ENCODE peak calls at places on chromosomes 13 and 19, in five cellular contexts. D is stimulated activated CD4-positive, alpha-beta T cell treated with anti-CD3 and anti-CD28 coated beads, Interleukin-4, amount 100 ng/mL, for 48 hours; T is memory B cell; U is NCI-H524; E is psoas muscle. K is an unnamed sample.

GRCh38 chr19:8174706-8175105 is 25.3 kb upstream of the FBN3 start:
- DNase-seq in D (no peak), T (no peak), U (no peak), E (no peak), K (no peak)

GRCh38 chr13:101880581-101880980 is 428.1 kb downstream of the ITGBL1 start:
- DNase-seq in D (no peak), T (no peak), U (no peak), E (no peak), K (no peak)

GRCh38 chr13:79898996-79899395 is 418.0 kb downstream of the NDFIP2 start:
- DNase-seq in D (no peak), T (no peak), U (no peak), E (no peak), K (no peak)

GRCh38 chr13:97266328-97266727 is 44.2 kb downstream of the MBNL2 start:
- DNase-seq in D (no peak), T (no peak), U (peak; percentile 86), E (no peak), K (no peak)

GRCh38 chr13:109204252-109204651 is 574.8 kb downstream of the MYO16 start:
- DNase-seq in D (no peak), T (no peak), U (no peak), E (no peak), K (peak; percentile 27)

GRCh38 chr13:35979378-35979911 is 151.7 kb downstream of the DCLK1 start:
- DNase-seq in D (no peak), T (no peak), U (no peak), E (peak; percentile 79), K (no peak)

GRCh38 chr13:24894972-24895300 is 131.0 kb downstream of the RNF17 start:
- DNase-seq in D (no peak), T (no peak), U (no peak), E (no peak), K (no peak)

GRCh38 chr13:69683921-69684663 is 423.5 kb upstream of the ATXN8OS start:
- DNase-seq in D (no peak), T (no peak), U (no peak), E (no peak), K (no peak)

GRCh38 chr13:52128714-52129700 is at the start of gene NEK5:
- DNase-seq in D (peak; percentile 45), T (peak; percentile 31), U (peak; percentile 65), E (peak; percentile 59), K (peak; percentile 0)

GRCh38 chr13:93562676-93563075 is 336.1 kb downstream of the GPC6 start:
- DNase-seq in D (no peak), T (no peak), U (no peak), E (no peak), K (no peak)

GRCh38 chr13:21014666-21015170 is 46.7 kb downstream of the LATS2 start:
- DNase-seq in D (no peak), T (no peak), U (no peak), E (peak; percentile 68), K (no peak)

GRCh38 chr19:41456342-41456918 is 13.5 kb downstream of the ERICH4 start:
- DNase-seq in D (no peak), T (no peak), U (no peak), E (no peak), K (no peak)

GRCh38 chr13:113116871-113117271 is 5.7 kb upstream of the F10 start:
- DNase-seq in D (no peak), T (no peak), U (no peak), E (no peak), K (no peak)

GRCh38 chr13:79398915-79399314 is 7.1 kb downstream of the RBM26 start:
- DNase-seq in D (no peak), T (no peak), U (no peak), E (no peak), K (no peak)

GRCh38 chr19:11767633-11768133 is 883 bp downstream of the ZNF441 start:
- DNase-seq in D (no peak), T (peak; percentile 23), U (peak; percentile 26), E (peak; percentile 21), K (no peak)

GRCh38 chr13:99057310-99057975 is 79.6 kb upstream of the DOCK9 start:
- DNase-seq in D (no peak), T (no peak), U (no peak), E (no peak), K (no peak)

GRCh38 chr19:43738780-43739211 is 16.0 kb downstream of the SMG9 start:
- DNase-seq in D (no peak), T (no peak), U (no peak), E (no peak), K (no peak)

GRCh38 chr13:34506796-34507195 is 435.3 kb upstream of the NBEA start:
- DNase-seq in D (no peak), T (no peak), U (no peak), E (no peak), K (no peak)

GRCh38 chr13:112056739-112057433 is 10.1 kb upstream of the SOX1 start:
- DNase-seq in D (no peak), T (no peak), U (no peak), E (no peak), K (no peak)

GRCh38 chr13:96552523-96552922 is 441.8 kb downstream of the OXGR1 start:
- DNase-seq in D (no peak), T (no peak), U (no peak), E (no peak), K (no peak)

GRCh38 chr13:110499621-110500281 is 61.8 kb downstream of the RAB20 start:
- DNase-seq in D (no peak), T (no peak), U (peak; percentile 96), E (no peak), K (peak; percentile 64)

GRCh38 chr19:1250374-1251232 is 2.2 kb downstream of the MIDN start:
- DNase-seq in D (no peak), T (peak; percentile 58), U (peak; percentile 66), E (no peak), K (no peak)

GRCh38 chr19:41537789-41538188 is 38.2 kb upstream of the CEACAM21 start:
- DNase-seq in D (no peak), T (peak; percentile 34), U (no peak), E (no peak), K (no peak)

GRCh38 chr19:15891434-15891833 is 6.4 kb downstream of the CYP4F2 start:
- DNase-seq in D (no peak), T (no peak), U (no peak), E (no peak), K (no peak)

GRCh38 chr13:91347996-91348905 is 764 bp downstream of the MIR17HG start:
- DNase-seq in D (peak; percentile 50), T (peak; percentile 65), U (peak; percentile 35), E (peak; percentile 53), K (no peak)

GRCh38 chr19:49793561-49793840 is 19.6 kb downstream of the FUZ start:
- DNase-seq in D (no peak), T (no peak), U (no peak), E (no peak), K (no peak)

GRCh38 chr19:8441725-8442544 is 2.8 kb upstream of the HNRNPM start:
- DNase-seq in D (no peak), T (no peak), U (no peak), E (no peak), K (no peak)

GRCh38 chr13:109998808-109999528 is 212.6 kb upstream of the IRS2 start:
- DNase-seq in D (no peak), T (no peak), U (peak; percentile 24), E (no peak), K (no peak)

GRCh38 chr19:10920781-10921180 is 7.7 kb downstream of the YIPF2 start:
- DNase-seq in D (no peak), T (no peak), U (no peak), E (peak; percentile 15), K (no peak)

GRCh38 chr13:27374650-27375049 is 49.8 kb upstream of the GTF3A start:
- DNase-seq in D (peak; percentile 29), T (peak; percentile 62), U (peak; percentile 90), E (peak; percentile 31), K (peak; percentile 71)

GRCh38 chr13:72696590-72696989 is 30.8 kb downstream of the MZT1 start:
- DNase-seq in D (no peak), T (no peak), U (peak; percentile 32), E (no peak), K (peak; percentile 39)

GRCh38 chr19:5337126-5337525 is 3.5 kb downstream of the PTPRS start:
- DNase-seq in D (no peak), T (no peak), U (no peak), E (no peak), K (no peak)

GRCh38 chr19:42023121-42023942 is 29.3 kb upstream of the ATP1A3 start:
- DNase-seq in D (peak; percentile 21), T (no peak), U (peak; percentile 52), E (no peak), K (peak; percentile 32)